ENCODE peak calls at places on chromosome 19, in six cellular contexts. One of them, this sample, is unnamed.

GRCh38 chr19:58330458-58330857 is 3.7 kb downstream of the ZSCAN22 start:
- DNase-seq in hepatic stellate cell: peak
- DNase-seq in T-helper 9 cell: no peak
- DNase-seq in NCI-H1092: no peak
- DNase-seq in dorsolateral prefrontal cortex: no peak
- DNase-seq in stimulated activated naive B cell treated with anti-CD40 and anti-IgM and Interleukin-4, amounts not matched to agents 10 μg/mL and 1 μg/mL and 100 μg/mL, for 72 hours: no peak
- DNase-seq in this sample: no peak

GRCh38 chr19:46604781-46605355 is 3.7 kb downstream of the CALM3 start:
- DNase-seq in NCI-H1092: no peak
- DNase-seq in dorsolateral prefrontal cortex: peak
- DNase-seq in hepatic stellate cell: no peak
- DNase-seq in T-helper 9 cell: no peak
- DNase-seq in stimulated activated naive B cell treated with anti-CD40 and anti-IgM and Interleukin-4, amounts not matched to agents 10 μg/mL and 1 μg/mL and 100 μg/mL, for 72 hours: no peak
- DNase-seq in this sample: no peak

GRCh38 chr19:41887711-41888382 is 4.9 kb downstream of the ARHGEF1 start:
- DNase-seq in NCI-H1092: no peak
- DNase-seq in T-helper 9 cell: peak
- DNase-seq in stimulated activated naive B cell treated with anti-CD40 and anti-IgM and Interleukin-4, amounts not matched to agents 10 μg/mL and 1 μg/mL and 100 μg/mL, for 72 hours: peak
- DNase-seq in hepatic stellate cell: no peak
- DNase-seq in dorsolateral prefrontal cortex: peak
- DNase-seq in this sample: peak

GRCh38 chr19:39167461-39168257 is 29.1 kb upstream of the NCCRP1 start:
- DNase-seq in stimulated activated naive B cell treated with anti-CD40 and anti-IgM and Interleukin-4, amounts not matched to agents 10 μg/mL and 1 μg/mL and 100 μg/mL, for 72 hours: no peak
- DNase-seq in T-helper 9 cell: no peak
- DNase-seq in hepatic stellate cell: no peak
- DNase-seq in dorsolateral prefrontal cortex: no peak
- DNase-seq in NCI-H1092: no peak
- DNase-seq in this sample: no peak

GRCh38 chr19:9126900-9127405 is at the start of gene OR7G3:
- DNase-seq in hepatic stellate cell: no peak
- DNase-seq in dorsolateral prefrontal cortex: no peak
- DNase-seq in T-helper 9 cell: no peak
- DNase-seq in NCI-H1092: no peak
- DNase-seq in stimulated activated naive B cell treated with anti-CD40 and anti-IgM and Interleukin-4, amounts not matched to agents 10 μg/mL and 1 μg/mL and 100 μg/mL, for 72 hours: no peak
- DNase-seq in this sample: no peak

GRCh38 chr19:41774515-41774980 is 19.2 kb downstream of the CEACAM6 start:
- DNase-seq in stimulated activated naive B cell treated with anti-CD40 and anti-IgM and Interleukin-4, amounts not matched to agents 10 μg/mL and 1 μg/mL and 100 μg/mL, for 72 hours: no peak
- DNase-seq in hepatic stellate cell: no peak
- DNase-seq in NCI-H1092: no peak
- DNase-seq in dorsolateral prefrontal cortex: no peak
- DNase-seq in T-helper 9 cell: peak
- DNase-seq in this sample: no peak

GRCh38 chr19:43332058-43332922 is 21.2 kb upstream of the CD177 start:
- DNase-seq in dorsolateral prefrontal cortex: no peak
- DNase-seq in T-helper 9 cell: no peak
- DNase-seq in stimulated activated naive B cell treated with anti-CD40 and anti-IgM and Interleukin-4, amounts not matched to agents 10 μg/mL and 1 μg/mL and 100 μg/mL, for 72 hours: no peak
- DNase-seq in NCI-H1092: no peak
- DNase-seq in hepatic stellate cell: no peak
- DNase-seq in this sample: no peak

GRCh38 chr19:1910169-1910568 is 5.0 kb downstream of the ADAT3 start:
- DNase-seq in stimulated activated naive B cell treated with anti-CD40 and anti-IgM and Interleukin-4, amounts not matched to agents 10 μg/mL and 1 μg/mL and 100 μg/mL, for 72 hours: no peak
- DNase-seq in hepatic stellate cell: peak
- DNase-seq in dorsolateral prefrontal cortex: no peak
- DNase-seq in NCI-H1092: no peak
- DNase-seq in T-helper 9 cell: no peak
- DNase-seq in this sample: no peak

GRCh38 chr19:46787331-46788100 is 878 bp downstream of the SLC1A5 start:
- DNase-seq in dorsolateral prefrontal cortex: peak
- DNase-seq in hepatic stellate cell: peak
- DNase-seq in stimulated activated naive B cell treated with anti-CD40 and anti-IgM and Interleukin-4, amounts not matched to agents 10 μg/mL and 1 μg/mL and 100 μg/mL, for 72 hours: peak
- DNase-seq in T-helper 9 cell: peak
- DNase-seq in NCI-H1092: no peak
- DNase-seq in this sample: peak

GRCh38 chr19:4172861-4173473 is 9.4 kb downstream of the SIRT6 start:
- DNase-seq in hepatic stellate cell: peak
- DNase-seq in NCI-H1092: no peak
- DNase-seq in stimulated activated naive B cell treated with anti-CD40 and anti-IgM and Interleukin-4, amounts not matched to agents 10 μg/mL and 1 μg/mL and 100 μg/mL, for 72 hours: no peak
- DNase-seq in T-helper 9 cell: peak
- DNase-seq in dorsolateral prefrontal cortex: peak
- DNase-seq in this sample: peak